ENCODE peak calls at places on chromosomes 13 and 19, in seven cellular contexts. U is right lobe of liver, J is fibroblast of pulmonary artery, Y is choroid plexus epithelial cell, T is GM12865, B is endodermal cell, P is cardiac muscle cell. R is an unnamed sample.
A peak's percentile ranks its signal among the peaks of the same experiment; 100 is the strongest.

GRCh38 chr13:30255696-30256095 is 51.7 kb downstream of the KATNAL1 start:
- DNase-seq in J (peak; percentile 15), T (no peak), Y (no peak), U (no peak), P (no peak), B (no peak), R (no peak)

GRCh38 chr19:21877976-21878375 is 42.0 kb upstream of the ZNF43 start:
- DNase-seq in T (no peak), Y (no peak), P (no peak), U (no peak), J (no peak), B (no peak), R (no peak)

GRCh38 chr13:45850020-45850613 is 1.4 kb downstream of the SIAH3 start:
- DNase-seq in B (peak; percentile 71), J (no peak), P (peak; percentile 9), U (no peak), Y (no peak), T (no peak), R (no peak)

GRCh38 chr13:22178878-22179277 is 508.0 kb downstream of the FGF9 start:
- DNase-seq in Y (no peak), B (no peak), U (no peak), T (no peak), P (no peak), J (no peak), R (no peak)

GRCh38 chr13:101575591-101575990 is 123.1 kb downstream of the ITGBL1 start:
- DNase-seq in Y (no peak), P (no peak), J (no peak), T (no peak), U (no peak), B (no peak), R (no peak)

GRCh38 chr19:1245468-1245867 is 2.9 kb upstream of the MIDN start:
- DNase-seq in U (no peak), Y (no peak), B (no peak), T (no peak), P (no peak), J (no peak), R (no peak)

GRCh38 chr13:46617382-46617781 is 64.4 kb downstream of the LRCH1 start:
- DNase-seq in J (no peak), U (no peak), Y (no peak), T (no peak), P (no peak), B (no peak), R (peak; percentile 55)

GRCh38 chr13:40993987-40994386 is 25.1 kb downstream of the ELF1 start:
- DNase-seq in B (peak; percentile 47), U (no peak), Y (no peak), P (no peak), J (no peak), T (no peak), R (no peak)

GRCh38 chr13:70203661-70204229 is 95.5 kb upstream of the KLHL1 start:
- DNase-seq in Y (peak; percentile 3), U (no peak), P (no peak), J (no peak), B (no peak), T (no peak), R (no peak)

GRCh38 chr19:44617481-44617880 is 4.1 kb downstream of the IGSF23 start:
- DNase-seq in J (no peak), U (no peak), T (no peak), Y (no peak), B (no peak), P (no peak), R (no peak)

GRCh38 chr19:44614313-44614712 is 950 bp downstream of the IGSF23 start:
- DNase-seq in T (no peak), U (peak; percentile 33), B (no peak), J (no peak), Y (no peak), P (no peak), R (no peak)

GRCh38 chr19:44611812-44612295 is 1.5 kb upstream of the IGSF23 start:
- DNase-seq in P (no peak), J (no peak), T (no peak), B (no peak), U (no peak), Y (no peak), R (peak; percentile 32)

GRCh38 chr19:44615529-44616247 is 2.3 kb downstream of the IGSF23 start:
- DNase-seq in B (no peak), T (no peak), P (no peak), J (no peak), Y (no peak), U (no peak), R (peak; percentile 27)

DNA sequence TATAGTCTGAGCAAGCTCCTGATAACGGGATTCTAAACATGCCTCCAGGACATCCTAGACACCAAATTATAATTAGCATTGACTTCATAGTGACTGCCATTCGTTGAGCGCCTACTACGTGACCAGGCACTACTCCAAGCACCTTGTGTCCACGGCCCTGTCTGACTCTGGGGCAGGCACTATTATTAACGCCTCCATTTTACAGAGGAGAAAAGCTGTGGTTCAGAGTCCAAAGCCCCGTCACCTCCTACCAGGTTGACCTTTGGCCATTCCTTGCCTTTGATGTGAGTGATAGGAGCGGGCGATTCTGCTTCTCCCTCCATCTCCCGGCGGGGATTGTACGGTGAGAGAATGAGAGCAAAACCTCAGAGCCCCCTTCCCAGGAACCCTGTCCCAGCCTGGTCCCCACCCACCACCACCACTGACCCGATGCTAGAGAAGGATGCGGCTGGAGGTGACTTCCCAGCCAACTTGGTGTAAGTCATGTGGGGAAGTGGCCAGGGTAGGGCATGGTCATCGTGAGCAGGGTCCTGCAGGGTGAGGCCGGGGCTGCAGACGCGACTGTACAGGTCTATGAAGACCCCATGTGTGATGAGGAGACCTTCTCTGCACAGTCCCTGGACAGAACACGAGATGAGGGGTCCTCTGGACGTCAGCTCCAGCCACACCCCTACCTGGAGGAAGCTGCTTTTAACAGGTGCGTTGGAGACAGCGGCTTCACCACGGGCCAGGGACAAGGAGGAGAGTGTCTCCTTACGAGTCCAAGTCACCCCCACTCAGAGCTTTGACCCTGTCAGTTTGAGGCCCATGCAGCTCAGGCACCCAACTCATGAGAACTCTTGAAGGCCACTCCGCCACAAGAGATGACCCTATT is at the start of gene IGSF23:
- DNase-seq in U (no peak), B (no peak), P (no peak), Y (no peak), J (no peak), T (no peak), R (no peak)
- H3K4me3 ChIP-seq in U (peak within 1 kb of the TSS; percentile 45), B (no peak within 1 kb of the TSS), P (no peak within 1 kb of the TSS), Y (no peak within 1 kb of the TSS), J (no peak within 1 kb of the TSS), T (no peak within 1 kb of the TSS), R (no peak within 1 kb of the TSS)

DNA sequence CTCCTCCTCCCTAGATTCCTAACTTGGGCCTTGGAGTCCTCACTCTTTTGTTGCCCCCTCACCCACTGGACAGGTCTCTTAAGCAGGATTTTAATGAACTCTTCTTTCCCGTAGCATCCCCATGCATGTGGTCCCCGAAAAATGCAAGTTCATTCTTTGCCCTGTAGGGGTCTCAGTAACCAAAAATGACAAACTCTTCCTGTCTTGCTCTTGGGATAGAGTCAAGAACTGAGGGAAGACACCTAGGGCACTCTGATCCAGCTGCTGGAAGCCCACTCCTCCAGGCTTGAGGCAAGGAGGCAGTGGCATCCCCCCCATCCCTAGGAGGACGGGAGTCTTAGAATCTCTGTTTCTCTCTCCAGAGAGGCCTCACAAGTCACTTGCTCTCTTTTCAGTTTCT is 987.0 kb downstream of the DIAPH3 start:
- DNase-seq in U (no peak), P (no peak), Y (no peak), J (peak; percentile 1), B (peak; percentile 49), T (peak; percentile 3), R (no peak)
- TF ChIP-seq CTCF in U (no peak), P (no peak), Y (peak; percentile 14), J (peak; percentile 15), B (peak; percentile 66), T (peak; percentile 26), R (peak; percentile 7)

DNA sequence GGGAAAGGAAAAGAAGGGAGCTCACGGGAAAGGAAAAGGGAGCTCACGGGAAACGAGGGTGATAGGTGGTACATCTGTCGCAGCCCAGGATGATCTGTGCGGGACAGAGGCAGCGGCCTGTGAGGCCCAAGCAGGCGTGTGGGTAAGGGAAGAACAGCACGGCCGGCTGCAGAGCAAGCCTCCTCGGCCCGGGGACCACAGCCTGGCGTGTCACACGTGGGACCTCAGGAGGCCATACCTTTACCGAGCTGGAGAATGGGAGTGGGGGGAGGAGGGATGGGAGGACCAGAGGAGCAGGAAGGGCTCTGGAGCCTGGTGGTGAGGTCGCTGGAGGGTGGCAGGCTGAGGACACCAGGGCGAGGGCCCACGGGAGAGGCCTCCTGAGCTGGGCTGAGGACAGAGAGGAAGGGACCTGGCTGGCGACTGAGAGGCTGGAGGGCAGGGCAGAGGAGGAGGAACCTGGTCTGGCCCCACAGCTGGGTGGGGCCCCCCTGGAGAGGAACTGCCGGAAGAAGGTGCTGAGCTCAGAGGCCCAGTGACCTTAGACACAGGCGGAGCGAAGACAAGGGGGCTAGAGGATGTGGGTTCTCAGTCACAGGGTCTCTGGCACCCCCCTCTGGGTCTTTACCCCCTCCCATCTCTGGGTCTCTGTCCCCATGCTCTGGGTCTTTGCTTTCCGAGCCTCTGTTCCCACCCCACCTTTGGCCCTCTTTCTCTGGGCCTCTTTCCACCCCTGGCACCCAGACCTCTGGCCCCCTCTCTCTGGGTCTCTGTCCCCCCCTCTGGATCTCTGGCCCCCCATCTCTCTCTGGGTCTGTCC is 2.9 kb upstream of the FTL start:
- DNase-seq in T (peak; percentile 90), J (peak; percentile 33), P (no peak), U (peak; percentile 94), Y (peak; percentile 39), B (peak; percentile 82), R (peak; percentile 28)
- H3K4me3 ChIP-seq in T (peak overlapping the region; percentile 70), J (no peak overlapping the region), P (no peak overlapping the region), U (peak overlapping the region; percentile 87), Y (no peak overlapping the region), B (no peak overlapping the region), R (no peak overlapping the region)

GRCh38 chr19:35117017-35117570 is 1.5 kb downstream of the FXYD3 start:
- DNase-seq in Y (no peak), J (no peak), T (no peak), B (no peak), P (no peak), U (no peak), R (no peak)
- TF ChIP-seq CTCF in Y (no peak), J (no peak), T (no peak), B (no peak), P (no peak), U (no peak), R (no peak)